ENCODE peak calls at places on chromosomes 5 and 9, in four cellular contexts. I is IMR-90, B is GM12878, L is K562. H is an unnamed sample.

GRCh38 chr9:111720170-111720569 is 58.8 kb downstream of the GNG10 start:
- DNase-seq in I (peak; percentile 7), B (no peak), L (no peak), H (peak; percentile 16)

GRCh38 chr5:134509308-134510040 is 16.0 kb upstream of the JADE2 start:
- DNase-seq in I (peak; percentile 52), B (no peak), L (no peak), H (no peak)

GRCh38 chr5:10825897-10826644 is 65.0 kb upstream of the DAP start:
- DNase-seq in I (no peak), B (no peak), L (no peak), H (no peak)

GRCh38 chr9:37364751-37365360 is 57.6 kb upstream of the GRHPR start:
- DNase-seq in I (no peak), B (no peak), L (peak; percentile 31), H (peak; percentile 10)

GRCh38 chr5:139676951-139677367 is 28.8 kb downstream of the CXXC5 start:
- DNase-seq in I (no peak), B (no peak), L (no peak), H (no peak)

GRCh38 chr9:38443181-38443580 is 18.9 kb upstream of the IGFBPL1 start:
- DNase-seq in I (peak; percentile 16), B (no peak), L (no peak), H (peak; percentile 35)

GRCh38 chr9:105039180-105039799 is 111.3 kb upstream of the ABCA1 start:
- DNase-seq in I (no peak), B (no peak), L (no peak), H (no peak)

GRCh38 chr9:33921967-33922895 is 105.3 kb downstream of the UBE2R2 start:
- DNase-seq in I (no peak), B (no peak), L (peak; percentile 50), H (peak; percentile 28)

GRCh38 chr5:76041863-76042262 is 41.3 kb upstream of the SV2C start:
- DNase-seq in I (no peak), B (no peak), L (no peak), H (no peak)

GRCh38 chr9:114184071-114184470 is 28.7 kb downstream of the COL27A1 start:
- DNase-seq in I (peak; percentile 71), B (no peak), L (peak; percentile 20), H (peak; percentile 47)

GRCh38 chr9:114184866-114185265 is 29.5 kb downstream of the COL27A1 start:
- DNase-seq in I (no peak), B (no peak), L (no peak), H (no peak)

GRCh38 chr9:114181583-114182409 is 26.5 kb downstream of the COL27A1 start:
- DNase-seq in I (peak; percentile 49), B (no peak), L (no peak), H (no peak)

GRCh38 chr9:114180701-114181582 is 25.6 kb downstream of the COL27A1 start:
- DNase-seq in I (peak; percentile 62), B (no peak), L (no peak), H (peak; percentile 50)

DNA sequence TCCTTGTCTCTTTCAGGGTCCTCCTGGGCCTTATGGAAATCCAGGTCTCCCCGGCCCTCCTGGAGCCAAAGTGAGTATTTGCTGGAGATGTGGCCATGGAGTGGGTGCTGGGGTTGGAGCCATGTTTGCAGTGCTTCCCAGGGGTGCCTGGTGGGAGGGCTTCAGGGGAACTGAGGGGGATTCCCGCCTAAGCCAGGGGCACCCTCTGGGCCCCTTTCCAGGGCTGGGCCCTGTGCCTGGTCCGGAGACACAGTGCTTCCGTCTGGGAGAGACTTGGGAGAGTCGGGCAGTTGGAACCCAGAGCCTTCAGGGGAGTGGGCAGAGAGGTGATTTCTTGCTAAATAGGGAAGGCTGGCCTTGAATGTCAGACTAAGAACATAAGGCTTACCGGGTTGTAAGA is 27.7 kb downstream of the COL27A1 start:
- DNase-seq in I (no peak), B (no peak), L (no peak), H (no peak)
- TF ChIP-seq POLR2A in I (no peak), B (no peak), L (no peak), H (no peak)

DNA sequence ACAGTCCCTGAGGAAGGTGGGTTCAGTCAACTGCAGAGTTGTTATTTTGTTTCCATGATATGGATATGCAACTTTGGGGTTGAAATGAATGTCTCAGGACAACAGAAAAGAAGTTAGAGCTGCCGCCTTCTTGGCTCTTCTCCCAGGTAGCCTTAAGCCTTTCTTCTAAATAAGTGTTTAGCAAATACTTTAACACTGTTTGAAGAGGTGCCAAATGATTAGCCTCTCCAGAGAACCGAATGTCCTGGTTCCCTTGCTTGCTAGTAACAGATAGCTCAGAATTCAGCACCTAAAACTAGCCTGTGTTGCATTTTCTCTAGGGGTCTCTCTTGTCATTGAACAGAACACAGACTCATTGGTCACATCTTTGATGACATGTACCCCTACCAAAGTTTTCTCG is 127.7 kb upstream of the PIK3R1 start:
- DNase-seq in I (no peak), B (no peak), L (no peak), H (no peak)
- TF ChIP-seq FOS in I (no peak), B (no peak), L (no peak), H (no peak)

GRCh38 chr5:180810210-180811011 is 7.8 kb upstream of the MGAT1 start:
- DNase-seq in I (peak; percentile 90), B (peak; percentile 88), L (peak; percentile 95), H (peak; percentile 95)
- TF ChIP-seq POLR2A in I (peak; percentile 73), B (peak; percentile 94), L (peak; percentile 98), H (peak; percentile 56)

GRCh38 chr5:163404364-163404763 is 33.0 kb upstream of the CCNG1 start:
- DNase-seq in I (no peak), B (no peak), L (no peak), H (no peak)

GRCh38 chr5:163410505-163410904 is 26.9 kb upstream of the CCNG1 start:
- DNase-seq in I (no peak), B (no peak), L (no peak), H (no peak)

GRCh38 chr5:163407034-163407652 is 30.3 kb upstream of the CCNG1 start:
- DNase-seq in I (no peak), B (peak; percentile 13), L (no peak), H (no peak)

GRCh38 chr5:163409384-163409783 is 28.0 kb upstream of the CCNG1 start:
- DNase-seq in I (no peak), B (no peak), L (no peak), H (no peak)

DNA sequence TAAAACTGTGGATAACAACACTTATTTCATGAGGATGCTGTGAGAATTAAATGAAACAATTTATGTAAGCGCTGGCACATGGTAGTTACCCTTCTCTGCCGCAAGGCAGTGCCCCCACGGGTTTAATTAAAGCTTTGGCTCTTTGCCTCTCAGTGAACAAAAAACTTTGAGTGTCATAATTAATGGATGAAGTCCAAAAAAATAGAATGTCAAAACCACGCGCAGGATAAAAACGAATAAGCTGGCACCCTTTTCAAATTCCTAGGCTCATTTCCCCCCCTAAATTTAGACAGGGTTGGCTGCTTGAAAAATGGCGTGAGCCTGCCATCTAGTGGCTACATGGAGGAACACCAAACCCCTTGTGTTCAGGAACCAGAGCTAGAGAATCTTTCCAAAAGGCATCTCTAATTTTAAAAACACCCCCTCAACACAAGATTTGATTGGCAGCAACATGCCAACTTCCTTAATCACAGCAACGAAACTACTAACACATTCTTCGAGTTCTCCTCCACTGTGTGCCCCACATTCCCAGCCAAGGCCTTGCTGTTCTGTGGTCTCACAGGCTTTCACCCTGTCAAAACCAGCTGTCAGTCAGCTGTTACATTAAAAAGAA is 29.0 kb upstream of the CCNG1 start:
- DNase-seq in I (peak; percentile 53), B (peak; percentile 25), L (peak; percentile 65), H (peak; percentile 63)
- TF ChIP-seq FOS in I (no peak), B (no peak), L (no peak), H (no peak)

DNA sequence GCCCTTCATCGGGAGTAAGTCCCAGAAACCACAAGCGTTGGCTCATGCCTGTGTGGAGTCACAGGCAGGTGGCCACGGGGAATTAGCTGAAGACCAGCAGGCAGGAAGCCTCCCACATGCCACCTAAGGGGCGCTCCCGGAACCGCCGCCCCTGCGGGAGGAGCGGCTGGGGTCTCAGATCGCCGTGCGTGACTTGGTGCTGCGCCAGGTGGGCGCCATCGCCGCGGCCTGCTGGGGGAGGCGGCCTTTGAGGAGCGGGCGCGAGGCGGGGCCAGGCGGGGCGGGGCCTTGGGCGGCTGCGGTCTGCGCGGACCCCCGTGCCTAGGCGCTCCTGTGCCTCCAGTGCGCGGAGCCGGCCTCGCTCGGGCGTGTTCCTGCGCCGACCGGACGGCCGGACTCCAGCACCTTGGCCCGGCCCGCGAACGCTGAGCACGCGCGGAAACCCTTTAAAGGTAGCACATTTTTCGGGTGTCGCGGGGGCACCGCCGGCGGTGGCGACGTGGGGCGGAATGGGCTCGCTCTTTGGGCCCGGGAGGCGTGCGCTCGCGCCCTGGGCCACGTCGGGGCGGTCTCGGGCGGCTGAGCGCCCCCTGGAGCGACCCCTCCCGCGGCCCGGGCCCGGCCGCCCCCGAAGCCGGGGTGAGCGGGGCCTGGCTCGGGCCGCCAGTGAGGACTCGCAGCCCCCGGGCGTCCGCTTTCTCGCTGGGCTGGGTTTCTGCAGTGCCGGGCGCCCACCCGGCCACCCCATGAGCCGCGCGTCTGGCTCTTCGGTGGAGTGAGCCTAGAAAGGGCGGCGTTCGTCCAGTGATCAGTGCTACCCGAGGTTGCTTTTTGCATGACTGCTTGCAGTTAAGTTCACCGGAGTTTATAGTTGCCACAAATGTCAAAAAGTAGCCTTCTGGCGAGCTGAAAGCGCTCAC is 24.5 kb downstream of the LECT2 start:
- DNase-seq in I (no peak), B (no peak), L (no peak), H (no peak)
- TF ChIP-seq POLR2A in I (no peak), B (no peak), L (no peak), H (no peak)

GRCh38 chr5:149497357-149497756 is 53.9 kb downstream of the CSNK1A1 start:
- DNase-seq in I (peak; percentile 98), B (no peak), L (no peak), H (no peak)
- TF ChIP-seq FOS in I (peak; percentile 81), B (no peak), L (no peak), H (no peak)

GRCh38 chr9:6757988-6758417 is 230 bp downstream of the KDM4C start:
- DNase-seq in I (no peak), B (no peak), L (peak; percentile 92), H (no peak)
- TF ChIP-seq POLR2A in I (no peak), B (no peak), L (no peak), H (no peak)

GRCh38 chr9:87152206-87152605 is 204.9 kb upstream of the GAS1 start:
- DNase-seq in I (no peak), B (no peak), L (no peak), H (no peak)

GRCh38 chr9:87147803-87148202 is 200.5 kb upstream of the GAS1 start:
- DNase-seq in I (no peak), B (no peak), L (no peak), H (peak; percentile 1)

GRCh38 chr9:87149794-87150193 is 202.5 kb upstream of the GAS1 start:
- DNase-seq in I (peak; percentile 25), B (no peak), L (no peak), H (no peak)

GRCh38 chr9:87148391-87149237 is 201.3 kb upstream of the GAS1 start:
- DNase-seq in I (peak; percentile 75), B (no peak), L (peak; percentile 16), H (peak; percentile 69)
- TF ChIP-seq FOS in I (no peak), B (no peak), L (no peak), H (no peak)

GRCh38 chr5:171450423-171451246 is 31.2 kb downstream of the FGF18 start:
- DNase-seq in I (peak; percentile 73), B (no peak), L (peak; percentile 65), H (peak; percentile 70)
- TF ChIP-seq POLR2A in I (peak; percentile 38), B (no peak), L (no peak), H (peak; percentile 32)

GRCh38 chr9:129174724-129175514 is 3.1 kb downstream of the IER5L start:
- DNase-seq in I (peak; percentile 90), B (no peak), L (peak; percentile 81), H (peak; percentile 81)
- TF ChIP-seq FOS in I (no peak), B (no peak), L (no peak), H (no peak)